ENCODE peak calls at places on chromosomes 16 and 17, in four cellular contexts. Z is stimulated activated CD8-positive, alpha-beta memory T cell treated with anti-CD3 and anti-CD28 coated beads, Interleukin-7, amount 100 ng/mL, for 1 hour; D is ACHN; L is stimulated activated CD4-positive, alpha-beta T cell treated with anti-CD3 and anti-CD28 coated beads, Interleukin-12 subunit alpha, Interleukin-12 subunit beta, amount 100 ng/mL, for 4 hours. O is an unnamed sample.

GRCh38 chr16:72921620-72922019 is 126.3 kb downstream of the ZFHX3 start:
- DNase-seq in L (no peak), D (no peak), Z (no peak), O (no peak)

GRCh38 chr17:56925088-56925487 is 11.2 kb upstream of the TRIM25 start:
- DNase-seq in D (no peak), L (no peak), Z (no peak), O (no peak)

GRCh38 chr16:65991149-65991701 is 375.3 kb upstream of the CDH5 start:
- DNase-seq in Z (no peak), L (no peak), D (no peak), O (no peak)

GRCh38 chr16:27318399-27319256 is 4.9 kb downstream of the IL4R start:
- DNase-seq in D (no peak), Z (no peak), L (peak), O (no peak)

GRCh38 chr17:9658593-9659211 is 13.4 kb downstream of the USP43 start:
- DNase-seq in D (no peak), L (no peak), Z (no peak), O (no peak)

GRCh38 chr17:20246692-20247091 is 220.6 kb downstream of the LGALS9B start:
- DNase-seq in D (no peak), Z (no peak), L (no peak), O (no peak)

GRCh38 chr17:66941773-66942452 is 22.6 kb upstream of the CACNG4 start:
- DNase-seq in Z (no peak), L (no peak), D (no peak), O (no peak)

GRCh38 chr16:84194470-84195200 is 3.7 kb downstream of the ADAD2 start:
- DNase-seq in Z (no peak), L (peak), D (no peak), O (no peak)

GRCh38 chr17:30530346-30531025 is 53.3 kb downstream of the GOSR1 start:
- DNase-seq in L (no peak), Z (no peak), D (peak), O (no peak)

GRCh38 chr16:82043680-82044584 is 8.9 kb downstream of the HSD17B2 start:
- DNase-seq in L (no peak), Z (no peak), D (peak), O (no peak)

GRCh38 chr17:30219315-30219714 is 16.2 kb downstream of the SLC6A4 start:
- DNase-seq in D (no peak), L (no peak), Z (no peak), O (no peak)

GRCh38 chr17:39270923-39271322 is 45.2 kb upstream of the STAC2 start:
- DNase-seq in D (peak), L (no peak), Z (no peak), O (no peak)

GRCh38 chr17:17060930-17061329 is 18.7 kb downstream of the MPRIP start:
- DNase-seq in D (no peak), Z (no peak), L (no peak), O (no peak)

O was measured in esophagus squamous epithelium.